ENCODE peak calls at places on chromosomes 3 and 15, in ten cellular contexts. Z, E, B, G, V, R, O, T, K and Q are unnamed samples. For H3K27me3, the result is how much of the 10 kb centered on the place peaks cover.

GRCh38 chr15:33161209-33161608 is 33.3 kb downstream of the FMN1 start:
- DNase-seq in Z (no peak), E (no peak), B (no peak), G (no peak), V (no peak), R (no peak), O (no peak), T (no peak), K (no peak), Q (no peak)

GRCh38 chr3:189513281-189514151 is 117.7 kb upstream of the TP63 start:
- DNase-seq in Z (no peak), E (peak), B (no peak), G (no peak), V (no peak), R (no peak), O (no peak), T (peak), K (no peak), Q (no peak)

GRCh38 chr15:72170691-72171090 is 26.9 kb downstream of the GRAMD2A start:
- DNase-seq in Z (no peak), E (no peak), B (no peak), G (no peak), V (no peak), R (no peak), O (no peak), T (no peak), K (no peak), Q (no peak)

GRCh38 chr3:176106380-176106779 is 1090.9 kb downstream of the TBL1XR1 start:
- DNase-seq in Z (no peak), E (no peak), B (no peak), G (peak), V (no peak), R (no peak), O (no peak), T (no peak), K (no peak), Q (no peak)

GRCh38 chr3:30232142-30232541 is 374.3 kb upstream of the TGFBR2 start:
- DNase-seq in Z (peak), E (no peak), B (no peak), G (peak), V (no peak), R (no peak), O (peak), T (no peak), K (no peak), Q (no peak)

GRCh38 chr3:131142580-131142979 is 115.9 kb downstream of the NEK11 start:
- DNase-seq in Z (no peak), E (no peak), B (no peak), G (peak), V (no peak), R (no peak), O (no peak), T (no peak), K (no peak), Q (no peak)

GRCh38 chr3:162704238-162704637 is 1207.6 kb downstream of the OTOL1 start:
- DNase-seq in Z (no peak), E (no peak), B (no peak), G (no peak), V (no peak), R (no peak), O (no peak), T (no peak), K (no peak), Q (no peak)

GRCh38 chr15:101579766-101580165 is 72.4 kb downstream of the TM2D3 start:
- DNase-seq in Z (no peak), E (no peak), B (no peak), G (peak), V (no peak), R (no peak), O (no peak), T (no peak), K (no peak), Q (no peak)

GRCh38 chr15:101807345-101807945 is 4.1 kb downstream of the OR4F6 start:
- DNase-seq in Z (no peak), E (no peak), B (no peak), G (peak), V (no peak), R (no peak), O (no peak), T (no peak), K (no peak), Q (no peak)

GRCh38 chr15:67212655-67213054 is 41.8 kb downstream of the AAGAB start:
- DNase-seq in Z (no peak), E (no peak), B (no peak), G (no peak), V (no peak), R (no peak), O (no peak), T (no peak), K (no peak), Q (no peak)

GRCh38 chr3:197026481-197026866 is 3.1 kb downstream of the MELTF start:
- DNase-seq in Z (no peak), E (no peak), B (no peak), G (no peak), V (no peak), R (no peak), O (no peak), T (no peak), K (no peak), Q (no peak)

GRCh38 chr3:183116051-183116614 is 16.8 kb upstream of the MCCC1 start:
- DNase-seq in Z (no peak), E (peak), B (no peak), G (no peak), V (no peak), R (no peak), O (no peak), T (peak), K (peak), Q (no peak)

GRCh38 chr3:183120538-183121215 is 21.4 kb upstream of the MCCC1 start:
- DNase-seq in Z (no peak), E (no peak), B (no peak), G (no peak), V (no peak), R (no peak), O (no peak), T (no peak), K (no peak), Q (no peak)

GRCh38 chr3:183114374-183114773 is 15.1 kb upstream of the MCCC1 start:
- DNase-seq in Z (no peak), E (no peak), B (no peak), G (no peak), V (no peak), R (no peak), O (no peak), T (no peak), K (no peak), Q (no peak)

GRCh38 chr3:183117046-183117445 is 17.8 kb upstream of the MCCC1 start:
- DNase-seq in Z (no peak), E (no peak), B (no peak), G (no peak), V (no peak), R (no peak), O (no peak), T (no peak), K (no peak), Q (no peak)

DNA sequence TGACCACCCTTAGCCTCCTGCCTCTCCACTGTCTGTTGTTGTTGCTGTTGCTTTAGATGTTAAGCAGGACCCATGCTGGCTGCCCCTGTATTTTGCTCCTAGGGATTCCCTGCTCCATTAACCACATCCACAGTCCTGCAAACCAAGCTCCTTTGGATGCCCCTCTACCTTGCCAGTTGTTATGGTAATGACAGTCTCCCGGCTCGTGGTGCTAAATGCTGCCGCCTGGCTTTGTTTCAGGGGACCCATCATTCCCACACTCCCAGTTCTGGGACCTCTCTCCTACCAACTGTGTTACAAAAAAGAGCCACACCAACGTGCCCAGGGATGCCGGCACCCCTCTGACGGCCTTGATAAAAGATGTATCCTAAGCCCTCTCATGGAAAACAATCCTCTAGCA is 15.5 kb upstream of the MCCC1 start:
- DNase-seq in Z (no peak), E (no peak), B (no peak), G (no peak), V (no peak), R (no peak), O (no peak), T (no peak), K (no peak), Q (no peak)
- H3K4me3 ChIP-seq in Z (no peak), E (no peak), B (no peak), G (no peak), V (no peak), R (no peak), O (no peak), T (no peak), K (no peak), Q (no peak)

GRCh38 chr15:49169880-49170597 is at the start of gene GALK2:
- DNase-seq in Z (peak), E (peak), B (peak), G (peak), V (peak), R (peak), O (peak), T (peak), K (peak), Q (peak)
- TF ChIP-seq POLR2A in Z (peak), E (peak), B (no peak), G (peak), V (peak), R (no peak), O (peak), T (peak), K (peak), Q (peak)

DNA sequence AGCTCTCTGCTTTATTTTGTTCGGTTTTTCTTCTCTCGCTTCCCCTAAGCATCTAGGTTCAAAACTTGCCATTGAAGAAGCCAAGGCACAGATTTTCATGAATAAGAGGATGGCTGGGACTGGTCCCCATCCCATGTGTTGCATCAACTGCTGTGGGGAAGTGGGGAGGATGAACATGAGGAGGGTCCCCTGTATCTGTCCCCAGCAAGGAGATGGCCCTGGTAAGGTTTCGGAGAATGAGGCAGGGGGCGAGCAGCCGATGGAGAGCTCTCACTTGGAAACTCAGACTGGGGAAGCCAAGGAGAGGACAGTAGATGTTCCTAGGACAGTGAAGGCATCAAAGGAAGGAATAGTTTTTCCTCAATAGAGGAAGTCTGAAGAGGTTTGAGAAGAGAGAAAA is 142.0 kb upstream of the ATP2B2 start:
- DNase-seq in Z (no peak), E (no peak), B (no peak), G (no peak), V (no peak), R (no peak), O (no peak), T (no peak), K (no peak), Q (no peak)
- H3K27me3 ChIP-seq in Z (under half), E (under half), B (under half), G (under half), V (under half), R (under half), O (under half), T (under half), K (under half), Q (under half)

DNA sequence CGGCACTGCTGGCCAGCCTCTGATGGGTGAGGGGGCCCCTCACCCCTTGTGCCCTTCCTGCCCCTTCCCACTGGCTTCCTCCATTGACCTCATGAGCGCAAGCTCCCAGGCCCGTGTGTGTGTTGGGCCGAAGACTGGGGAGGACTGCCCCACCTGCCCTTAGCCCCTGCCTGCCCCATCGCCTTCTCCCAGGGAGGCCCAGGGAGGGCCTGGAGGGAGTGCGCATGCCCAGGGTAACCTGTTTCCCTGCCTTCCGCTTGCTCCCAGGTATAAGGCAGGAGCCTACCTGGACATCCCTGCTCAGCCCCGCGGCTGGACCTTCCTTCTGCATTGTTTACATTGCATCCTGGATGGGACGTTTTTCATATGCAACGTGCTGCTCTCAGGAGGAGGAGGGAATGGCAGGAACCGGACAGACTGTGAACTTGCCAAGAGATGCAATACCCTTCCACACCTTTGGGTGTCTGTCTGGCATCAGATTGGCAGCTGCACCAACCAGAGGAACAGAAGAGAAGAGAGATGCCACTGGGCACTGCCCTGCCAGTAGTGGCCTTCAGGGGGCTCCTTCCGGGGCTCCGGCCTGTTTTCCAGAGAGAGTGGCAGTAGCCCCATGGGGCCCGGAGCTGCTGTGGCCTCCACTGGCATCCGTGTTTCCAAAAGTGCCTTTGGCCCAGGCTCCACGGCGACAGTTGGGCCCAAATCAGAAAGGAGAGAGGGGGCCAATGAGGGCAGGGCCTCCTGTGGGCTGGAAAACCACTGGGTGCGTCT is 8.8 kb downstream of the DLL4 start:
- DNase-seq in Z (peak), E (peak), B (no peak), G (no peak), V (peak), R (no peak), O (no peak), T (peak), K (no peak), Q (no peak)
- H3K4me3 ChIP-seq in Z (no peak), E (no peak), B (no peak), G (no peak), V (no peak), R (no peak), O (no peak), T (no peak), K (no peak), Q (no peak)

DNA sequence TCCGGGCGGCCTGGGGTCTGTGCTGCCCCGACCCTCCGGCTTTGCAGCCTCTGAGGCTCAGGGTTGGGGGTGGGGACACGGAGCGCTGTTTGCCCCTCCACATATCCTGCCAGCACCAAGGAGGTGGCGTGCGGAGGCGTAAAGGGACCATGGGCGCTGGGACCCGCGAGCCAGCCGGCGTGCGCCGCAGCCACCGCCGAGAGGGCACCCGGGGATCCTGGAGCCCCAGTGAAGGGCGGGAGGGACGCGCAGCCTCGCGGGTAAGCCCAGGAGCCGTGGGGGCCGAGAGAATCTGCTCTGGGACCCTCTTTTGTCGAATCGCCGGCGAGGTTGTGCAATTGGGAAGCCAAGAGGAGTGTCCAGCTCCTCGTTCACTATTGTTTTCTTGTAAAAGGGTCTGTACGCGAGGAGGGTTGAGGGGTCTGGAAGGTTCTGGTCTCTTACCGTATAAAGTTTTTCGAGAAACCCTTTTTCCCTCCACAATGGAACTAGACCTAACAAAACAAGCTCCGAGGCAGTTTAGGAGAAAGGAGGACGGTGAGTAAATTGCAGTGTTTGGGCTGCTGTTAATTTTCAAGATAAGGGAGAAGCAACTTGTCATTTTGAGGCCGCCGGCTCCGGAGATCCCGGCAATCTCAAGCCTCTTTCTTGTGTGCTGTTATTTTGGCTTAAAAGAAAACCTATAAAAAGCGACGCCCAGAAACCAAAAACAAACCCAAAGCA is 29.9 kb upstream of the ST3GAL6 start:
- DNase-seq in Z (peak), E (peak), B (peak), G (no peak), V (no peak), R (no peak), O (peak), T (peak), K (no peak), Q (peak)
- TF ChIP-seq POLR2A in Z (no peak), E (no peak), B (no peak), G (no peak), V (no peak), R (no peak), O (no peak), T (no peak), K (no peak), Q (no peak)

DNA sequence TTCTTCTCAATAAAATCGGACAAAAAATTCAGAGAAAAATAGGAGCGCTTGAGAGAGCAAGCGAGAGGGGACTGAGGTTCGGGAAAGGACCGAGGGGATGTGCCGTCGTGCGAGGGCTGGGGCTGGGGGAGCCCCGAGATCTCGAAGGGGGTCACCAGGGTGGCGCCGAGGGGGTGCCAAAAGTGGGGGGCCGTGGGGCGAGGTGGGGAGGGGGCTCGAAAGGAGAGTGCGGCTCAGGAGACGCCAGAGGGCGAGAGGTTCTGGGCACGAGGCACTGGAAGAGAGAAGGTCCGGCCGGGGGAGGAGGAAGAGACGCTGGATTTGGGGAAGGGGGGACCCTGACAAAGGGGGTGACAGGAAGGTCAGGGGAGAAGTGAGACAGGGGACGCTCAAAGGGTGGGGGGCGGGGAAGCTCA is 783 bp downstream of the IGF2BP2 start:
- DNase-seq in Z (peak), E (no peak), B (peak), G (no peak), V (no peak), R (no peak), O (peak), T (peak), K (no peak), Q (no peak)
- H3K27me3 ChIP-seq in Z (under half), E (under half), B (under half), G (under half), V (under half), R (under half), O (under half), T (half or more), K (half or more), Q (under half)

GRCh38 chr15:98799461-98799971 is 151.2 kb downstream of the IGF1R start:
- DNase-seq in Z (no peak), E (no peak), B (no peak), G (peak), V (no peak), R (no peak), O (no peak), T (no peak), K (no peak), Q (no peak)
- H3K4me3 ChIP-seq in Z (no peak), E (no peak), B (no peak), G (no peak), V (no peak), R (peak), O (no peak), T (no peak), K (no peak), Q (peak)

GRCh38 chr3:158127250-158128219 is 17.6 kb downstream of the RSRC1 start:
- DNase-seq in Z (no peak), E (no peak), B (no peak), G (peak), V (no peak), R (no peak), O (no peak), T (no peak), K (no peak), Q (no peak)
- TF ChIP-seq POLR2A in Z (no peak), E (no peak), B (no peak), G (no peak), V (no peak), R (no peak), O (no peak), T (no peak), K (no peak), Q (no peak)